ENCODE peak calls at places on chromosomes 7 and 10, in five cellular contexts. H, Q, I, E and P are unnamed samples.

GRCh38 chr10:2926918-2927660 is 140.3 kb upstream of the PFKP start:
- DNase-seq in H (no peak), I (no peak), Q (no peak), E (no peak), P (no peak)

GRCh38 chr7:128164061-128164954 is 76.8 kb upstream of the LEP start:
- DNase-seq in H (peak; percentile 77), E (no peak), Q (peak; percentile 47), I (peak; percentile 77), P (no peak)

GRCh38 chr7:128068785-128069184 is 37.5 kb upstream of the LRRC4 start:
- DNase-seq in I (no peak), Q (no peak), E (no peak), H (no peak), P (no peak)

GRCh38 chr10:22831586-22831985 is 96.3 kb upstream of the ARMC3 start:
- DNase-seq in H (no peak), Q (no peak), E (no peak), I (peak; percentile 51), P (no peak)

GRCh38 chr10:525565-526315 is 163.7 kb downstream of the DIP2C start:
- DNase-seq in E (no peak), I (peak; percentile 51), Q (peak; percentile 53), H (no peak), P (no peak)

GRCh38 chr7:32588657-32589056 is 93.4 kb downstream of the AVL9 start:
- DNase-seq in I (peak; percentile 88), H (peak; percentile 90), E (no peak), Q (no peak), P (peak; percentile 56)

GRCh38 chr10:87593702-87594101 is 66.0 kb upstream of the PAPSS2 start:
- DNase-seq in Q (no peak), I (peak; percentile 82), H (peak; percentile 87), E (no peak), P (no peak)

GRCh38 chr10:44258019-44258418 is 126.9 kb downstream of the CXCL12 start:
- DNase-seq in I (no peak), H (no peak), E (no peak), Q (no peak), P (no peak)

GRCh38 chr7:107039199-107039900 is 5.2 kb upstream of the PRKAR2B start:
- DNase-seq in E (no peak), I (no peak), H (no peak), Q (no peak), P (no peak)

GRCh38 chr10:108250954-108251620 is 1086.6 kb upstream of the SORCS1 start:
- DNase-seq in H (no peak), Q (no peak), E (no peak), I (peak; percentile 10), P (no peak)

GRCh38 chr10:31083765-31084184 is 52.1 kb upstream of the ZNF438 start:
- DNase-seq in H (peak; percentile 48), Q (no peak), I (peak; percentile 64), E (no peak), P (peak; percentile 43)

GRCh38 chr7:36390199-36391090 is 783 bp downstream of the ANLN start:
- DNase-seq in E (peak; percentile 33), Q (peak; percentile 78), H (peak; percentile 81), I (peak; percentile 83), P (peak; percentile 34)

GRCh38 chr10:49419005-49419404 is 23.1 kb upstream of the DRGX start:
- DNase-seq in E (no peak), H (no peak), I (no peak), Q (no peak), P (no peak)

GRCh38 chr7:15977663-15978062 is 291.2 kb upstream of the MEOX2 start:
- DNase-seq in E (no peak), H (peak; percentile 71), I (peak; percentile 54), Q (no peak), P (no peak)

GRCh38 chr7:147569514-147569913 is 1021.1 kb upstream of the C7orf33 start:
- DNase-seq in Q (no peak), I (no peak), H (no peak), E (no peak), P (no peak)

GRCh38 chr7:77409005-77409738 is 7.0 kb downstream of the GSAP start:
- DNase-seq in E (no peak), Q (no peak), H (peak; percentile 35), I (peak; percentile 48), P (no peak)

GRCh38 chr10:122164815-122165491 is 106.1 kb upstream of the BTBD16 start:
- DNase-seq in Q (no peak), E (no peak), H (no peak), I (no peak), P (no peak)

GRCh38 chr10:83233691-83234090 is 905.6 kb upstream of the GHITM start:
- DNase-seq in Q (no peak), I (no peak), H (no peak), E (no peak), P (no peak)

GRCh38 chr10:100697070-100697469 is 48.3 kb upstream of the PAX2 start:
- DNase-seq in I (peak; percentile 63), Q (no peak), H (peak; percentile 29), E (no peak), P (no peak)

GRCh38 chr7:137846588-137847417 is at the start of gene DGKI:
- DNase-seq in I (no peak), H (no peak), E (no peak), Q (peak; percentile 69), P (peak; percentile 62)

GRCh38 chr10:97740613-97741012 is 3.7 kb downstream of the ZFYVE27 start:
- DNase-seq in I (no peak), Q (no peak), E (no peak), H (no peak), P (no peak)
- TF ChIP-seq CTCF in I (no peak), Q (no peak), E (no peak), H (no peak), P (no peak)

GRCh38 chr7:87217983-87218653 is 1.4 kb downstream of the TMEM243 start:
- DNase-seq in E (no peak), Q (no peak), I (no peak), H (no peak), P (no peak)

GRCh38 chr7:87220734-87221215 is 1.2 kb upstream of the TMEM243 start:
- DNase-seq in H (peak; percentile 15), E (no peak), Q (no peak), I (peak; percentile 19), P (no peak)

GRCh38 chr7:87219545-87220025 is at the start of gene TMEM243:
- DNase-seq in Q (peak; percentile 90), I (peak; percentile 63), H (peak; percentile 68), E (peak; percentile 84), P (peak; percentile 89)

GRCh38 chr7:87218941-87219544 is 489 bp downstream of the TMEM243 start:
- DNase-seq in I (peak; percentile 52), H (peak; percentile 55), Q (peak; percentile 80), E (peak; percentile 55), P (peak; percentile 31)

DNA sequence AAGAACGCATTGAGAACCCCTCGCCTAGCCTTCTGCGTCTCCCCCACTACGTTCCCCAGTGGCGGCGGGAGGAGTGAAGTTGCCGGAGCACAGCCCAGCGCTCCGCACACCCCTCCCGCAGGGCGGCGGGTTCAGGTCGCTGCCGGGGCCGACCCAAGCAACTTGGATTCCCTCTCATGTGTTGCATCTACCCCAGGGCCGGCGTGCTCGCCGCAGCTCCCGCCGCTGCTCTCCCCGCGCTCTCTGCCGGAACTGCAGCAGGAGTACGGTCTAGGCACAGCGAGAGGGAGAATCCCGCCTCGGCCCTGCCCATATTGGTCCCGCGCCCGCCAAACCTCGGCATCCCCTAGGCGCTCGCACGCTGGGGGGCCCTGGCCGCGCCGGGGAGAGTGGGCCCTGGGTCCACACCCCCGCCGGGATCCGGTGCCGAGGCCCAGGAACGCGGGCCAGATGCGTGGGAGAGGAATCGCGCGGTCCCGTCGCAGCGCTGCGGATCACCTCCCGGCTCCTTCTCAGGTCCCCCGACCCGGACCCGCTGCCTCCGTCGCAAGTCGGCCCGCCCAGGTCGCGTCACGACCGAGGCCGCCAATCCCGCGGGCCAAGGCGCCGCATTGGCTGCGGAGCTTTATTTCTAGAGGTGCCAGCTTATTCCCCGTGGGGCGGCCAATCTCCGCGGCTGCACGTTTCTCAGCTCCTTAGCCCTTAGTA is 648 bp upstream of the TMEM243 start:
- DNase-seq in E (peak; percentile 78), Q (peak; percentile 92), I (peak; percentile 62), H (peak; percentile 72), P (peak; percentile 84)
- TF ChIP-seq CTCF in E (no peak), Q (no peak), I (no peak), H (no peak), P (no peak)

GRCh38 chr7:151520419-151521229 is 929 bp upstream of the RHEB start:
- DNase-seq in I (no peak), E (peak; percentile 49), H (peak; percentile 11), Q (peak; percentile 86), P (no peak)

GRCh38 chr7:151518781-151519044 is 982 bp downstream of the RHEB start:
- DNase-seq in E (no peak), I (no peak), Q (no peak), H (no peak), P (no peak)

GRCh38 chr7:151519765-151520418 is at the start of gene RHEB:
- DNase-seq in I (peak; percentile 99), E (peak; percentile 99), H (peak; percentile 99), Q (peak; percentile 99), P (peak; percentile 94)

GRCh38 chr7:151517601-151518104 is 2.0 kb downstream of the RHEB start:
- DNase-seq in I (no peak), E (no peak), H (peak; percentile 13), Q (peak; percentile 62), P (no peak)

DNA sequence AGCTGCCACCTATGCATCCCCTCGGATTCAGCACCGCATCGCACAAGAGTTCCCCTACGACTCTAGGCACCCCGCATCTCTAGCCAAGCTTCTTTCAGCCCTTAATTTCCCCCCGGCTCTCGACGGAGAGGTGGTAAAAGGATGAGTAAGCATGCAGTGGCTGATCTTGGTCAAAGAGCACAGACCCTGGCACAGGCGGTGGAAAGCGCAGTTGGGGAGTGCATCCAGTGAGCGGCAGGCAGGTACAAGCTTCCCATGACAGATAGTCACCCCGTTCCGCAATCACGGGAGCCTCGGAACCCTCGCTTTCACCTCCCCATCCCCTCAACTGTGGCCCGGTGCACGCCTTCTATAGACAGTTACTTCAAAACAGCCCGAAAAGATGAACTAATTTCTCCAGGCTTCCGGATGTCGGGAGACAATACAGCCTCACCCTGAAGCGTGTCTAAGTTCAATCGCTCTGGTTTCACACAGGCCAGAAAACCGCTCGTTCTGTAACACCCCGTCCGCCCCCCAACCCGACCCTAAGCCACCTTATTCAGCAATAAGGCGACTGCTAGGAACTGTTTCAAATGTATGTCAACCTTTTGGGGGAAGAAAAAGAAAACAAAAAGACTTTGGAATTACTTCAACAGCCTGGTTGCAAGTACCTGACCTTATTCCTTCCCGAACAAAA is 1.5 kb downstream of the RHEB start:
- DNase-seq in I (peak; percentile 68), H (peak; percentile 40), Q (peak; percentile 71), E (peak; percentile 54), P (no peak)
- TF ChIP-seq CTCF in I (no peak), H (peak; percentile 13), Q (no peak), E (no peak), P (no peak)

DNA sequence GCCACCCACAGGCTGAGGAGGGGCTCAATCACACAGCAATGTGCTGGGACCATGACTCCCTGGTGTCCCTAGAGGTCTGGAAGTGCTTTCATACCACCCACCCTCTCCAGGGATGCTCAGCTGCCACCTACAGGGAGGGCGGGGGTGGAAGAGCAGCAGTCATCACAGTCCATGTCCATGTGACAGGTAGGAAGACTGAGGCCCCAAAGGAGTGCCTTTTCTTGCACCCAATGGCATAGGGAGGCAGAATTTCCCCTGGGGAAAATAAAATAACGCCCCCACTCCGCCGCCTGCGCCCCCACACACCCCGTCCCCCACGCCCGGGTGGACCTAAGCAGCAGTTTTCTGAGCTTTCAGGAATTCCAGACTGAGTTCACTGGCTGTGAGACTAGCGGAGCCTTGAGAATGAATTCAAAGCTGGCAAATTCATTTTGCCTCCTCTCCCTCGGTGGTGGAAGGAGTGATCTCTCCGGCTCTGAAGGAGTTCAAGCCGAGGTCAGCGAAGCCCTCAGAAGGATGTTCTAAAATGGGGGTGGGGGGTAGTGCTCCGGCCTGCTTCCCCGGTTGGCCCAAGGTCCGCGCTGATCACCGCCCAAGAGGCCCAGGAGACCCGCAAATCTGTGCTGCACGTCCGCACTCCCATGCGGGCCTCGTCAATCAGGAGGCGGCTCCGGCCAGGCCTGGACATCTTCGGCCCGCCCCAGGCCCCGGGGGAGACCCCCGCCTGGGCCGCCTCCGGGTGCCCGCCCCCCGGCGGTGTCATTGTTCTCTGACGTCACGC is 2.1 kb upstream of the ZMIZ1 start:
- DNase-seq in H (peak; percentile 45), I (peak; percentile 60), E (no peak), Q (no peak), P (peak; percentile 75)
- TF ChIP-seq CTCF in H (peak; percentile 34), I (peak; percentile 56), E (peak; percentile 25), Q (peak; percentile 8), P (no peak)